ENCODE peak calls at places on chromosomes 5 and 9, in four cellular contexts. A, Y, Q and H are unnamed samples.

GRCh38 chr5:561408-561807 is 37.2 kb upstream of the SLC9A3 start:
- DNase-seq in A (no peak), Y (no peak), Q (no peak), H (no peak)

GRCh38 chr5:78417026-78417425 is 56.6 kb downstream of the SCAMP1 start:
- DNase-seq in A (peak; percentile 43), Y (no peak), Q (no peak), H (no peak)

GRCh38 chr9:133121200-133122166 is at the start of gene RALGDS:
- DNase-seq in A (peak; percentile 90), Y (peak; percentile 89), Q (peak; percentile 94), H (peak; percentile 87)

GRCh38 chr9:107282268-107282667 is 811 bp upstream of the RAD23B start:
- DNase-seq in A (no peak), Y (no peak), Q (no peak), H (no peak)

GRCh38 chr5:117188207-117188606 is 613.6 kb upstream of the SEMA6A start:
- DNase-seq in A (no peak), Y (no peak), Q (no peak), H (no peak)

GRCh38 chr9:86186696-86187095 is 72.8 kb downstream of the C9orf153 start:
- DNase-seq in A (no peak), Y (no peak), Q (no peak), H (no peak)

GRCh38 chr5:359301-359897 is 37.9 kb downstream of the AHRR start:
- DNase-seq in A (no peak), Y (no peak), Q (no peak), H (peak; percentile 17)

GRCh38 chr9:127004946-127005769 is 90.6 kb downstream of the RALGPS1 start:
- DNase-seq in A (no peak), Y (no peak), Q (no peak), H (no peak)

GRCh38 chr9:117825609-117826347 is 121.6 kb downstream of the TLR4 start:
- DNase-seq in A (no peak), Y (no peak), Q (no peak), H (no peak)

GRCh38 chr9:114662081-114662989 is 4.7 kb upstream of the TEX53 start:
- DNase-seq in A (peak; percentile 63), Y (peak; percentile 55), Q (peak; percentile 89), H (peak; percentile 78)

GRCh38 chr5:55440188-55440646 is 94.5 kb downstream of the PLPP1 start:
- DNase-seq in A (peak; percentile 54), Y (no peak), Q (no peak), H (peak; percentile 45)

GRCh38 chr9:128707446-128707845 is 5.1 kb downstream of the PKN3 start:
- DNase-seq in A (no peak), Y (no peak), Q (no peak), H (no peak)

GRCh38 chr9:35714123-35714522 is 17.9 kb downstream of the TLN1 start:
- DNase-seq in A (no peak), Y (no peak), Q (no peak), H (no peak)

GRCh38 chr5:2656186-2656585 is 95.3 kb downstream of the IRX2 start:
- DNase-seq in A (peak; percentile 37), Y (no peak), Q (no peak), H (no peak)

GRCh38 chr5:168978015-168978414 is 322.9 kb downstream of the SLIT3 start:
- DNase-seq in A (no peak), Y (no peak), Q (no peak), H (no peak)

GRCh38 chr5:9653811-9654210 is 23.7 kb upstream of the TAS2R1 start:
- DNase-seq in A (peak; percentile 36), Y (no peak), Q (no peak), H (no peak)

GRCh38 chr9:122346478-122347347 is 24.1 kb upstream of the PTGS1 start:
- DNase-seq in A (peak; percentile 53), Y (no peak), Q (peak; percentile 80), H (peak; percentile 65)

GRCh38 chr9:133968428-133968827 is 23.7 kb downstream of the VAV2 start:
- DNase-seq in A (no peak), Y (no peak), Q (no peak), H (no peak)

GRCh38 chr5:16899171-16899570 is 36.9 kb downstream of the MYO10 start:
- DNase-seq in A (no peak), Y (no peak), Q (no peak), H (no peak)

GRCh38 chr9:16348531-16348930 is 521.9 kb downstream of the BNC2 start:
- DNase-seq in A (peak; percentile 36), Y (no peak), Q (no peak), H (no peak)

GRCh38 chr9:115986508-115986907 is 167.1 kb upstream of the PAPPA start:
- DNase-seq in A (no peak), Y (no peak), Q (no peak), H (no peak)

GRCh38 chr9:76394896-76395244 is 644 bp upstream of the RFK start:
- DNase-seq in A (peak; percentile 95), Y (no peak), Q (peak; percentile 57), H (peak; percentile 69)

GRCh38 chr9:134728021-134728795 is 86.6 kb downstream of the COL5A1 start:
- DNase-seq in A (no peak), Y (no peak), Q (no peak), H (no peak)

GRCh38 chr9:108676344-108676743 is 179.4 kb downstream of the ACTL7B start:
- DNase-seq in A (no peak), Y (no peak), Q (no peak), H (no peak)

GRCh38 chr5:35186749-35187148 is 43.5 kb downstream of the PRLR start:
- DNase-seq in A (no peak), Y (no peak), Q (no peak), H (no peak)

GRCh38 chr5:152470167-152470566 is 65.1 kb upstream of the NMUR2 start:
- DNase-seq in A (no peak), Y (no peak), Q (no peak), H (no peak)

GRCh38 chr5:67115238-67115637 is 81.4 kb downstream of the CD180 start:
- DNase-seq in A (no peak), Y (no peak), Q (no peak), H (no peak)

GRCh38 chr9:87766697-87767096 is 40.8 kb downstream of the CTSL start:
- DNase-seq in A (peak; percentile 91), Y (no peak), Q (no peak), H (peak; percentile 62)

GRCh38 chr9:125748511-125749099 is 1.4 kb downstream of the PBX3 start:
- DNase-seq in A (peak; percentile 39), Y (no peak), Q (no peak), H (no peak)

GRCh38 chr5:90020575-90021535 is 388.7 kb downstream of the CETN3 start:
- DNase-seq in A (peak; percentile 27), Y (no peak), Q (no peak), H (no peak)

GRCh38 chr9:131270171-131271015 is 5.9 kb downstream of the FAM78A start:
- DNase-seq in A (no peak), Y (no peak), Q (no peak), H (peak; percentile 27)

GRCh38 chr9:123763910-123764588 is 165.9 kb downstream of the DENND1A start:
- DNase-seq in A (no peak), Y (no peak), Q (no peak), H (no peak)

GRCh38 chr5:171275822-171276544 is 33.1 kb upstream of the TLX3 start:
- DNase-seq in A (no peak), Y (no peak), Q (no peak), H (no peak)

GRCh38 chr5:167725741-167726140 is 565.7 kb upstream of the WWC1 start:
- DNase-seq in A (no peak), Y (no peak), Q (no peak), H (no peak)

GRCh38 chr9:122087406-122088200 is 5.5 kb downstream of the TTLL11 start:
- DNase-seq in A (no peak), Y (no peak), Q (no peak), H (no peak)

GRCh38 chr5:36691993-36692392 is 85.6 kb downstream of the SLC1A3 start:
- DNase-seq in A (no peak), Y (no peak), Q (no peak), H (no peak)

GRCh38 chr5:83553000-83553486 is 81.5 kb downstream of the VCAN start:
- DNase-seq in A (peak; percentile 28), Y (no peak), Q (no peak), H (no peak)
- H4K8ac ChIP-seq in A (no peak overlapping the region), Y (no peak overlapping the region), Q (no peak overlapping the region), H (no peak overlapping the region)

DNA sequence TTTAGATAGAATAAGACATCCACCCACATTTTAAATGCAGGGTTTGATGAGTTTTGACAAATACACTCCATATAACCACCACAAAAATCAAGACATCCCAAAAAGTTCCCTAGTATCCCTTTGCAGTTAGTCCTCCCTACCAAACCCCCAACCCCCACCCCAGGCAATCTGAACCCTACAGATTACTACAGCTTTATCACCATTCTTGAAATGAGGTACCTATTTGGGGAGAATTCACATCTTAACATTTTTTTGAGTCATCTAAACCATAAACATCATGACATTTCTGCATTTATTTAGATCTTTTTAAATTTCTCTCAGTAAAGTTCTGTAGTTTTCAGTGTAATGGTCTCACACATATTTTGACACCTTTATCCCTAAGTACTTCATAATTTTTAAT is 53.9 kb downstream of the PTBP3 start:
- DNase-seq in A (no peak), Y (no peak), Q (no peak), H (no peak)
- H4K8ac ChIP-seq in A (no peak overlapping the region), Y (no peak overlapping the region), Q (no peak overlapping the region), H (no peak overlapping the region)

GRCh38 chr5:133396187-133396621 is 216.1 kb downstream of the FSTL4 start:
- DNase-seq in A (peak; percentile 60), Y (peak; percentile 49), Q (peak; percentile 52), H (peak; percentile 50)
- H4K8ac ChIP-seq in A (no peak overlapping the region), Y (no peak overlapping the region), Q (no peak overlapping the region), H (no peak overlapping the region)

GRCh38 chr9:18748106-18748719 is 274.3 kb downstream of the ADAMTSL1 start:
- DNase-seq in A (no peak), Y (no peak), Q (no peak), H (no peak)
- H4K8ac ChIP-seq in A (no peak overlapping the region), Y (no peak overlapping the region), Q (no peak overlapping the region), H (no peak overlapping the region)

GRCh38 chr5:76715734-76716455 is at the start of gene F2R:
- DNase-seq in A (peak; percentile 85), Y (peak; percentile 74), Q (peak; percentile 80), H (peak; percentile 83)

GRCh38 chr5:76718381-76718832 is 2.5 kb downstream of the F2R start:
- DNase-seq in A (no peak), Y (no peak), Q (no peak), H (no peak)

GRCh38 chr5:76716456-76717157 is 681 bp downstream of the F2R start:
- DNase-seq in A (peak; percentile 56), Y (peak; percentile 12), Q (peak; percentile 54), H (peak; percentile 43)

GRCh38 chr5:76718880-76719279 is 3.0 kb downstream of the F2R start:
- DNase-seq in A (no peak), Y (no peak), Q (no peak), H (no peak)

DNA sequence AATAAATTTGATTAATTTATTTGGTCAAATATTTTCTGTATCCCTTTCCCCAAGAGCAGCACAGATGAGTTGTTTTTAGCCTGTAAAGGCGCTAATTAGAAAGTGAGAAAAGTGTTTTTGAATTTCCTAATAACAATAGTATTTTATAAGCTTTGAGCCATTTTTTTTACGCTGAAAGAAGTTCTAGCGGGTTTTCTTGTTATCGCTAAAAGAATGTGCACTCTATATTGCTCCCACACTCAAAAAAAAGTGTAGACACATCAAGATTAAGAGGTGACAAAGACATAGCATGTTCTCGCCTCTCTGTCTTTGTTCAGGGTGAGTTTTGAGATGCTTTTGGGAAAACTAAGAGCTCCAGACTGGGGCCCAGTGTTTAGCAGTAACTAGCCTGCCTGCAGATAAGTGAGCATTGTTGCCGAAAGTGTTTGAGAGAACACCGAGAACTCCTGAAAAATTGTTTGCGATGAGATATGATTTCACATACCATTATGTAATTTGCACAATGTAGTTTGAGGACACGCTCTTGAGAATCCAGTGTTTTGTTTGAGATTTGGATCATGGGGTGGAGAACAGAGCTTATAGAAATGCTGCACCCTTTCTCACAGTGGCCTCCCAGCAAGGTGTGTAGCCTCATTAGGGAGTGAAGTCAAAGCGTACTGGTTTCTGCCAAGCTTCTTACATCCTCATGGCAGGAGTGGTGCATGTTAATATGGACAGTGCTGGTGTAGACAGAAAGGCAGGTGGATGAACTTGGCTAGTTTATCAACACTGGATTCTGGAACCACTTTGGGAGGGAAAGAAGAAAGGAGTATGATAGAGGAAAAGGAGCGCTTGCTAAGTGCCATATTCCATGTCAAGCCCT is 1.5 kb downstream of the F2R start:
- DNase-seq in A (no peak), Y (no peak), Q (no peak), H (no peak)
- H4K8ac ChIP-seq in A (no peak overlapping the region), Y (no peak overlapping the region), Q (no peak overlapping the region), H (no peak overlapping the region)